ENCODE peak calls at places on chromosomes 4 and X, in four cellular contexts. One of them, this sample, is unnamed.

GRCh38 chrX:48035891-48036290 is 29.1 kb downstream of the SPACA5 start:
- DNase-seq in SK-N-SH: no peak
- DNase-seq in HCT116: no peak
- DNase-seq in HepG2: no peak
- DNase-seq in this sample: no peak

GRCh38 chr4:127140306-127140705 is 492.5 kb upstream of the INTU start:
- DNase-seq in SK-N-SH: no peak
- DNase-seq in HCT116: no peak
- DNase-seq in HepG2: no peak
- DNase-seq in this sample: no peak

GRCh38 chr4:120071192-120071795 is 4.6 kb upstream of the MAD2L1 start:
- DNase-seq in SK-N-SH: peak; percentile 24
- DNase-seq in HCT116: peak; percentile 57
- DNase-seq in HepG2: peak; percentile 43
- DNase-seq in this sample: peak; percentile 19

GRCh38 chr4:104501290-104501689 is 6.6 kb upstream of the CXXC4 start:
- DNase-seq in SK-N-SH: no peak
- DNase-seq in HCT116: no peak
- DNase-seq in HepG2: no peak
- DNase-seq in this sample: no peak

GRCh38 chr4:154164931-154165839 is 326.4 kb downstream of the DCHS2 start:
- DNase-seq in SK-N-SH: no peak
- DNase-seq in HCT116: peak; percentile 86
- DNase-seq in HepG2: no peak
- DNase-seq in this sample: no peak

GRCh38 chrX:12758291-12758690 is 32.9 kb upstream of the PRPS2 start:
- DNase-seq in SK-N-SH: no peak
- DNase-seq in HCT116: no peak
- DNase-seq in HepG2: no peak
- DNase-seq in this sample: no peak

GRCh38 chr4:38967260-38968095 is 64.7 kb downstream of the TMEM156 start:
- DNase-seq in SK-N-SH: no peak
- DNase-seq in HCT116: peak; percentile 74
- DNase-seq in HepG2: peak; percentile 77
- DNase-seq in this sample: no peak

GRCh38 chrX:55488559-55489314 is 911 bp downstream of the USP51 start:
- DNase-seq in SK-N-SH: peak; percentile 83
- DNase-seq in HCT116: no peak
- DNase-seq in HepG2: no peak
- DNase-seq in this sample: peak; percentile 71

GRCh38 chr4:52956691-52957090 is 94.6 kb downstream of the RASL11B start:
- DNase-seq in SK-N-SH: peak; percentile 14
- DNase-seq in HCT116: no peak
- DNase-seq in HepG2: no peak
- DNase-seq in this sample: no peak

GRCh38 chr4:22483551-22483981 is 32.3 kb downstream of the ADGRA3 start:
- DNase-seq in SK-N-SH: no peak
- DNase-seq in HCT116: no peak
- DNase-seq in HepG2: no peak
- DNase-seq in this sample: no peak

GRCh38 chrX:23756165-23756564 is 13.1 kb upstream of the ACOT9 start:
- DNase-seq in SK-N-SH: peak; percentile 49
- DNase-seq in HCT116: no peak
- DNase-seq in HepG2: peak; percentile 37
- DNase-seq in this sample: peak; percentile 65

GRCh38 chrX:10482262-10482661 is 138.1 kb downstream of the MID1 start:
- DNase-seq in SK-N-SH: no peak
- DNase-seq in HCT116: no peak
- DNase-seq in HepG2: no peak
- DNase-seq in this sample: no peak
- TF ChIP-seq ELF1 in SK-N-SH: no peak
- TF ChIP-seq ELF1 in HCT116: no peak
- TF ChIP-seq ELF1 in HepG2: no peak
- TF ChIP-seq ELF1 in this sample: no peak

GRCh38 chr4:26884486-26884988 is 23.9 kb downstream of the STIM2 start:
- DNase-seq in SK-N-SH: no peak
- DNase-seq in HCT116: no peak
- DNase-seq in HepG2: no peak
- DNase-seq in this sample: no peak
- TF ChIP-seq ELF1 in SK-N-SH: no peak
- TF ChIP-seq ELF1 in HCT116: no peak
- TF ChIP-seq ELF1 in HepG2: no peak
- TF ChIP-seq ELF1 in this sample: no peak

DNA sequence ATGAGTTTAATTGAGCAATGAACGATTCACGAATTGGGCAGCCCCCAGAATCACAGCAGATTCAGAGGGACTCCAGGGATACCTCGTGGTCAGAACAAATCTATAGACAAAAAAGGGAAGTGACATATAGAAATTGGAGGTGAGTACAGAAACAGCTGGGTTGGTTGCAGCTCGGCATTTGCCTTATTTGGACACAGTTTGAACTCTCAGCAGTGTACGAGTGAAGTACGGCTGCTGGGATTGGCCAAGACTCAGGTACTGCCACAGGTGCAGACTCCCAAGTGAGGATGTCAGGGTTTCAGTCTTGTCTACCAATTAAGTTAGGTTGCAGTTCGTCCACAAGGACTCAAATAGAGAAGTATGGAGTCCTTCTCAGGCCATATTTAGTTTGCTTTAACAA is 28.2 kb downstream of the HTT-AS start:
- DNase-seq in SK-N-SH: no peak
- DNase-seq in HCT116: no peak
- DNase-seq in HepG2: no peak
- DNase-seq in this sample: no peak
- TF ChIP-seq ELF1 in SK-N-SH: no peak
- TF ChIP-seq ELF1 in HCT116: no peak
- TF ChIP-seq ELF1 in HepG2: no peak
- TF ChIP-seq ELF1 in this sample: no peak

GRCh38 chr4:152630361-152630760 is 49.4 kb downstream of the TMEM154 start:
- DNase-seq in SK-N-SH: no peak
- DNase-seq in HCT116: no peak
- DNase-seq in HepG2: no peak
- DNase-seq in this sample: peak; percentile 9
- TF ChIP-seq ELF1 in SK-N-SH: no peak
- TF ChIP-seq ELF1 in HCT116: no peak
- TF ChIP-seq ELF1 in HepG2: no peak
- TF ChIP-seq ELF1 in this sample: no peak

DNA sequence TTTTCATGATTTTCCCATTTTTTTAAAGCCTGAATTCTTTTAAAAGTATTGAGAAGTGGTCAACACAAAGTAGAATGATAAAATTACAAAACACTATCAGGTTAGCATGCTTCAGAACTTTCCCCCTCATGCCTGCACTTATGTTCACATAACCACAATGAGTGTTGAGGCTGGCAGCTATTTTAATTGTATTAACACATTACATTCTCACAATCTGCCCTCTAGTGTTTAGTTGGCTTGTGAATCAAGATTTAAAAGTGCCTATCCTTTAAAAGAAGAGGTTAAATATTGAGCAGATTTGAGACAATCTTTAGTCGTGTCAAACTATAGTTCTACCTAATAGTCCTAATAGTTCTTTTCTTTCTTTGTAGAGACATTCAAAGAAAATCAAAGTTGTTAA is 93.6 kb upstream of the NAP1L5 start:
- DNase-seq in SK-N-SH: no peak
- DNase-seq in HCT116: peak; percentile 13
- DNase-seq in HepG2: peak; percentile 14
- DNase-seq in this sample: peak; percentile 11
- TF ChIP-seq ELF1 in SK-N-SH: no peak
- TF ChIP-seq ELF1 in HCT116: no peak
- TF ChIP-seq ELF1 in HepG2: no peak
- TF ChIP-seq ELF1 in this sample: no peak